ENCODE peak calls at places on chromosomes 3 and 15, in eight cellular contexts. J is A673, W is dorsolateral prefrontal cortex, Y is uterus, K is H1, C is Caco-2, F is mucosa of descending colon, R is astrocyte of the spinal cord. N is an unnamed sample.

GRCh38 chr15:85120351-85121113 is 138.9 kb downstream of the PDE8A start:
- DNase-seq in R (no peak), J (no peak), K (peak; percentile 4), W (peak; percentile 31), C (no peak), F (no peak), Y (no peak), N (no peak)

GRCh38 chr3:119809249-119810017 is 27.5 kb downstream of the NR1I2 start:
- DNase-seq in F (no peak), J (no peak), K (no peak), R (no peak), C (no peak), W (no peak), Y (no peak), N (no peak)

GRCh38 chr15:37035349-37035748 is 65.0 kb downstream of the MEIS2 start:
- DNase-seq in F (no peak), J (no peak), K (no peak), C (peak; percentile 63), Y (no peak), W (no peak), R (no peak), N (peak; percentile 66)

GRCh38 chr15:74304459-74304858 is 63.0 kb downstream of the CYP11A1 start:
- DNase-seq in J (no peak), Y (no peak), C (no peak), K (no peak), F (no peak), W (no peak), R (no peak), N (no peak)

GRCh38 chr3:172228041-172228440 is 188.7 kb downstream of the FNDC3B start:
- DNase-seq in J (no peak), C (no peak), W (no peak), R (no peak), Y (no peak), K (no peak), F (no peak), N (no peak)

GRCh38 chr3:180085122-180085710 is 48.5 kb upstream of the PEX5L start:
- DNase-seq in F (no peak), R (no peak), W (no peak), K (no peak), C (no peak), Y (no peak), J (no peak), N (no peak)

GRCh38 chr3:187919018-187919417 is 173.8 kb upstream of the BCL6 start:
- DNase-seq in K (no peak), F (no peak), C (no peak), J (no peak), R (no peak), W (no peak), Y (no peak), N (no peak)

GRCh38 chr3:6994081-6994668 is 133.3 kb downstream of the GRM7 start:
- DNase-seq in F (no peak), K (no peak), Y (no peak), W (no peak), C (no peak), R (peak; percentile 35), J (peak; percentile 25), N (no peak)

GRCh38 chr15:59976480-59976879 is 27.6 kb upstream of the FOXB1 start:
- DNase-seq in W (no peak), C (no peak), R (no peak), K (no peak), J (no peak), F (no peak), Y (no peak), N (no peak)

GRCh38 chr3:15066467-15066866 is 1.4 kb upstream of the MRPS25 start:
- DNase-seq in R (no peak), C (no peak), F (no peak), K (no peak), J (no peak), W (no peak), Y (no peak), N (no peak)

GRCh38 chr3:141243295-141243707 is 11.7 kb downstream of the PXYLP1 start:
- DNase-seq in K (peak; percentile 39), Y (no peak), R (no peak), F (no peak), J (peak; percentile 84), W (peak; percentile 59), C (no peak), N (no peak)

GRCh38 chr3:171200052-171201029 is 173.8 kb upstream of the SLC2A2 start:
- DNase-seq in Y (no peak), C (no peak), R (peak; percentile 23), F (no peak), K (no peak), J (no peak), W (no peak), N (peak; percentile 51)

GRCh38 chr3:184186902-184187207 is 856 bp downstream of the ABCF3 start:
- DNase-seq in J (no peak), W (no peak), Y (no peak), C (no peak), F (no peak), K (no peak), R (no peak), N (no peak)

GRCh38 chr15:92902723-92903587 is 2.8 kb downstream of the CHD2 start:
- DNase-seq in K (no peak), R (peak; percentile 39), F (no peak), Y (no peak), W (no peak), C (no peak), J (no peak), N (no peak)
- H3K4me3 ChIP-seq in K (peak overlapping the region; percentile 97), R (peak overlapping the region; percentile 62), F (peak overlapping the region; percentile 12), Y (peak overlapping the region; percentile 73), W (peak overlapping the region; percentile 75), C (peak overlapping the region; percentile 51), J (peak overlapping the region; percentile 68), N (peak overlapping the region; percentile 68)

DNA sequence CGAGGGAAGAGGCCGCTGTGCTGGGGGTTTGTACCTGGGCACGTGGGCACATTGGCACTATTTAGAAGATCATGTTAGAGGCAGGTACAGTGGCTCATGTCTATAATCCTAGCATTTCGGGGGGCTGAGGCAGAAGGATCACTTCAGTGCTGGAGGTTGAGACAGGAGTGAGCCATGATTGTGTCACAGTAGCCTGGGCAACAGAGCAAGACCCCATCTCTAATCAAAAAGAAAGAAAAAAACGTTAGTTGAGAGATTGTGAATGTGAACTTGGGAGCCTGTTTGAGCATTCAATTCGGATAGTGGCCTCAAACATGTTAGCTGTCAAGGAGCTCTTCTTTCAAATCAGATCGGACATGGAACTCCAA is 36.6 kb downstream of the IDH2 start:
- DNase-seq in C (no peak), W (no peak), F (no peak), Y (no peak), J (no peak), R (no peak), K (no peak), N (no peak)
- TF ChIP-seq CTCF in C (no peak), W (no peak), F (no peak), Y (no peak), J (no peak), R (no peak), K (no peak), N (no peak)

DNA sequence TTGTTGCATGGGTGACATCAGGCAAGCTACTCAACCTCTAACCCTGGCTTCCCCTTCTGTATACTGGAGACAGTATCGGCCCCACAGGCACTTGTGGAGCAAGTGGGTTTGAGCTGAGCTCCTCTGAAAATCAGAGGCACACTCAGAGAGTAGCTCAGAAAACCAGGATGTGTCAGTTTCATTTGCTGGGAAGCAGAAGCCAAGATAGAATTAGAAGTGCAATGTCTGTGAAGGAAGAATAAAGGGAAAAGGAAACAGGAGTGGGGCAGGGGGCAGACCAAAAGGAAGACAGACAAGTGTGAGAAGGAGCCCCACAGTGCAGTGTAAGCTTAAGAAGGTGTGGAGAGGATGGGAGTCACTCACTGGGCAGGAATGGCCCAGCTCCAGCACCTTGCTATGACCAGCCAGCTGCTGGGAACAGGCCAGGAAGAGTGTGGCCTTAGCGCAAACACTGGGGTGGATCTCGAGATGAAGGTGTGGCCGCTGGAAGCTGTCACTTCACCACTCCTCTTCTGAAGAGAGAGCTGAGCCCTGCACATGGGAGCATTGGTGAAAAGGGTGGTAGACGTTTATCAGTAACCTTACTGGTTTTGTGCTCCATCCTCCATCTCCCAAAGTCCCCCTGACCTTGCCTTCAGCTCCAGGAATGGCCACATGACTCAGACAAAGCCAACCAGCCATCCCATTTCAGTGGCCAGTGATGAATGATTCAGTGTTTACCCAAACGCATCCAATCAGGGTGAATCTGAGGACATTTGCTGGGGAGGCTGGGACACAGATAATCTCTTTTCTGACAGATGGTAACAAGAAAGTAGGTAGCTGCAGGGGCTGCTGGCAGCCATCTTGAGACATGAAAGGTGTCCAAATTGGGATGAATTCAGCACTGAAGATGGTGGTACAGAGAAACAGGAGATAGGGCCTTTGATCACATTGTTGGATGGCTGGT is 108.5 kb downstream of the SHQ1 start:
- DNase-seq in W (no peak), R (no peak), F (no peak), J (no peak), K (no peak), C (no peak), Y (no peak), N (no peak)
- H3K4me3 ChIP-seq in W (peak overlapping the region; percentile 73), R (no peak overlapping the region), F (no peak overlapping the region), J (peak overlapping the region; percentile 46), K (peak overlapping the region; percentile 29), C (no peak overlapping the region), Y (no peak overlapping the region), N (no peak overlapping the region)

GRCh38 chr15:20351448-20351961 is 190.1 kb downstream of the GOLGA6L6 start:
- DNase-seq in K (no peak), W (peak; percentile 27), F (peak; percentile 61), C (peak; percentile 61), Y (peak; percentile 15), R (no peak), J (no peak), N (no peak)

GRCh38 chr15:20349774-20350498 is 191.7 kb downstream of the GOLGA6L6 start:
- DNase-seq in C (peak; percentile 80), K (no peak), J (no peak), Y (peak; percentile 14), R (no peak), W (no peak), F (peak; percentile 61), N (no peak)

GRCh38 chr15:20346082-20346805 is 195.4 kb downstream of the GOLGA6L6 start:
- DNase-seq in R (no peak), K (no peak), Y (no peak), F (no peak), J (no peak), W (no peak), C (peak; percentile 42), N (no peak)

GRCh38 chr15:20348291-20348899 is 193.2 kb downstream of the GOLGA6L6 start:
- DNase-seq in K (no peak), F (no peak), J (no peak), R (no peak), W (no peak), C (no peak), Y (no peak), N (no peak)

DNA sequence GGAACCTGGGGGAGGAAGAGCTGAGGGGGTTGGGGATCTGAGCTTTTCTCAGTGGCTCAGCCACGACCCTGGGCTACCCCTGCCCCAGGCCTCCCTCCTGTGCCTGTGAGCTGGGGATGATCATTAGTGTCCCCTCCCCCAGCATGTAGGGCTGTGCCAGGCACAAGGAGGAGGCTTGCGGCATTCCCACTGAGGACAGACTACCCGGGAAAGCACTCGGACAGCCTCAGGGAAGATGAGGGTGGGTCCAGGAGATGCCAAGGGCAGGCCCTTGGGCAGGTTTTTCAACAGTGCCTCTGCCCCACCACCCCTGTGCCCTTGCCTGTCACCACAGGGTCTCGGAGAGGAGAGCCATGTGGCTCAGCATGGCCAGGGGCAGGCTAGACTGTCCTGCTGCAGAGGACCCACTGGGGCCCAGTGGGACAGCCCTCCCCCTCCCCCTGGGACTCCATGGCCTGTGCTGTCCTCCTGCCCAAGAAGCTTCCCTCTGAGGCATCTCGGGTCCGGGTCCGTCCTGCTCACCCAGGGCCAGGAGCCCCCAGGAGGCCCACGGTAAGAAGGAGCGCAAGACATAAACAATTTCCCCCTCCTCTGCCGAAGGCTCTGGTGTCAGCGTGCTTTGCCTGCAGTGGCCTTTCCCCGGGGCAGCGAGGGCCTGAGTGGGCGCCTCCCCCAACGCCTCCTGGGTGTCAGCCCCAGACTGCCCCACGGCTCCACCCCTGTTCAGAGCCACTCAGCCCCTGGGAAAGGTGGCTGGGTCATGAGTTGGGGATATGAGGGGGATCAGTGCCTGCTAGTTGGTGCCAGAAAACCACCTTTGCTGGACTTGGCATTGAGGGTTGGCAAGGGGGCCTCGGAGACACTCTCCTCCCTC is 192.5 kb downstream of the GOLGA6L6 start:
- DNase-seq in K (no peak), R (no peak), Y (peak; percentile 11), J (no peak), W (no peak), F (peak; percentile 61), C (peak; percentile 62), N (no peak)
- TF ChIP-seq CTCF in K (no peak), R (no peak), Y (no peak), J (no peak), W (no peak), F (no peak), C (no peak), N (no peak)

N was measured in fibroblast of villous mesenchyme.